ENCODE peak calls at places on chromosomes 11 and 22, in four cellular contexts. O, E, Q and Z are unnamed samples.

GRCh38 chr22:31286360-31287255 is 5.7 kb downstream of the PIK3IP1 start:
- DNase-seq in E (no peak), O (no peak), Q (no peak), Z (no peak)

GRCh38 chr11:5737091-5737490 is 843 bp downstream of the OR56B1 start:
- DNase-seq in E (peak; percentile 16), Q (no peak), O (no peak), Z (no peak)

GRCh38 chr11:59197990-59198389 is 14.7 kb downstream of the MPEG1 start:
- DNase-seq in Q (no peak), E (peak; percentile 68), O (no peak), Z (no peak)

GRCh38 chr11:62150887-62151736 is 27.3 kb downstream of the INCENP start:
- DNase-seq in E (no peak), O (no peak), Q (no peak), Z (no peak)

GRCh38 chr22:35742342-35743100 is 24.8 kb downstream of the APOL5 start:
- DNase-seq in Q (no peak), E (peak; percentile 81), O (no peak), Z (peak; percentile 48)

GRCh38 chr22:39171623-39172264 is 19.3 kb upstream of the CBX7 start:
- DNase-seq in E (no peak), Q (peak; percentile 72), O (no peak), Z (no peak)

GRCh38 chr11:67279589-67280340 is 9.3 kb upstream of the ANKRD13D start:
- DNase-seq in O (no peak), E (no peak), Q (no peak), Z (no peak)

GRCh38 chr11:128716661-128717210 is 22.9 kb downstream of the FLI1 start:
- DNase-seq in E (peak; percentile 62), O (no peak), Q (no peak), Z (no peak)

GRCh38 chr11:27722117-27722844 is 22.0 kb upstream of the BDNF start:
- DNase-seq in Q (peak; percentile 69), E (peak; percentile 68), O (peak; percentile 81), Z (peak; percentile 82)

GRCh38 chr11:35875063-35875462 is 68.8 kb upstream of the LDLRAD3 start:
- DNase-seq in Q (no peak), E (no peak), O (peak; percentile 17), Z (no peak)

GRCh38 chr11:116373107-116373506 is 399.7 kb downstream of the BUD13 start:
- DNase-seq in E (no peak), Q (no peak), O (no peak), Z (no peak)

GRCh38 chr22:44721206-44721605 is 19.2 kb downstream of the PRR5 start:
- DNase-seq in Q (no peak), E (no peak), O (peak; percentile 44), Z (peak; percentile 56)

GRCh38 chr22:44724416-44724815 is 22.4 kb downstream of the PRR5 start:
- DNase-seq in E (no peak), O (no peak), Q (no peak), Z (peak; percentile 45)

GRCh38 chr22:44724859-44725258 is 22.9 kb downstream of the PRR5 start:
- DNase-seq in O (no peak), E (no peak), Q (no peak), Z (no peak)

GRCh38 chr22:44722611-44723010 is 20.6 kb downstream of the PRR5 start:
- DNase-seq in O (no peak), E (no peak), Q (no peak), Z (no peak)

DNA sequence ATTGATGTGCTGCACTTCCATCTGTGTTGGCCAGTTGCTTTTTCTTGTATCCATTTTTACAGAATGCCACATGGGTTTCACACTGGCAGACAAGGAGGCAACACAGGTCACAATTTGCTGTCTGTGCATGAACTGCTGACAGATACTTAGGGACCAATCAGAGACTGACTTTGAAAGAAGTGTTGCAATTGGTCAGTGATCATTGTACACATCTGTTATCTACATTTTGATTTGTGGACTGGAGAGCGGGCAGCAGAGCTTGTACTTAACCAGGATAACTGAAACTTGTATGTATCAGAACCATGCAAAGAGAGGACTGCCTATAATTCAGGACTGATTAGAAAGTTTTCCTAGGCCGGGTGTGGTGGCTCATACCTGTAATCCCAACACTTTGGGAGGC is 21.8 kb downstream of the PRR5 start:
- DNase-seq in O (no peak), Q (no peak), E (peak; percentile 49), Z (peak; percentile 62)
- H4K5ac ChIP-seq in O (no peak overlapping the region), Q (no peak overlapping the region), E (no peak overlapping the region), Z (no peak overlapping the region)

GRCh38 chr22:50083462-50084081 is 1.7 kb downstream of the MLC1 start:
- DNase-seq in E (no peak), Q (no peak), O (no peak), Z (no peak)

GRCh38 chr22:50085211-50085999 is at the start of gene MLC1:
- DNase-seq in O (no peak), Q (no peak), E (peak; percentile 25), Z (no peak)

GRCh38 chr22:50082961-50083461 is 2.2 kb downstream of the MLC1 start:
- DNase-seq in Q (no peak), O (no peak), E (no peak), Z (no peak)

GRCh38 chr22:50084085-50084484 is 1.1 kb downstream of the MLC1 start:
- DNase-seq in Q (no peak), E (no peak), O (no peak), Z (no peak)

GRCh38 chr22:50084570-50084969 is 656 bp downstream of the MLC1 start:
- DNase-seq in E (no peak), Q (no peak), O (no peak), Z (no peak)
- H4K5ac ChIP-seq in E (no peak overlapping the region), Q (no peak overlapping the region), O (no peak overlapping the region), Z (no peak overlapping the region)

GRCh38 chr22:20175597-20175900 is 24.7 kb upstream of the CCDC188 start:
- DNase-seq in Q (no peak), O (no peak), E (peak; percentile 24), Z (no peak)
- H4K5ac ChIP-seq in Q (no peak overlapping the region), O (no peak overlapping the region), E (no peak overlapping the region), Z (no peak overlapping the region)

DNA sequence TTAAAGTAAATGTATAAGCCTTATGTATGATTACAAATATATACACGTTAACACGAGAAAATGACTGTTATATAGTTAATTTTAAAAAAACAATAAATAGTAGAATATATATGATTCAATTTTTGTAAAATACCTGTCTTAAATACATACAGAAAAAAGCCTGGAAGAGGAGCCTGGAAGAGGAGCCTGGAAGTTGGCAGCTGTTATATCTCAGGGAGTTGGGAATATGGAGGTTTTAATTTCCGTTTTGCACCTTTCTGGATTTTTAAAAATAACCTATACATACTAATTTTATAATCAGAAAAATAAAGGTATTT is 111.6 kb downstream of the WT1 start:
- DNase-seq in O (no peak), E (no peak), Q (no peak), Z (no peak)
- H4K5ac ChIP-seq in O (no peak overlapping the region), E (no peak overlapping the region), Q (no peak overlapping the region), Z (no peak overlapping the region)

DNA sequence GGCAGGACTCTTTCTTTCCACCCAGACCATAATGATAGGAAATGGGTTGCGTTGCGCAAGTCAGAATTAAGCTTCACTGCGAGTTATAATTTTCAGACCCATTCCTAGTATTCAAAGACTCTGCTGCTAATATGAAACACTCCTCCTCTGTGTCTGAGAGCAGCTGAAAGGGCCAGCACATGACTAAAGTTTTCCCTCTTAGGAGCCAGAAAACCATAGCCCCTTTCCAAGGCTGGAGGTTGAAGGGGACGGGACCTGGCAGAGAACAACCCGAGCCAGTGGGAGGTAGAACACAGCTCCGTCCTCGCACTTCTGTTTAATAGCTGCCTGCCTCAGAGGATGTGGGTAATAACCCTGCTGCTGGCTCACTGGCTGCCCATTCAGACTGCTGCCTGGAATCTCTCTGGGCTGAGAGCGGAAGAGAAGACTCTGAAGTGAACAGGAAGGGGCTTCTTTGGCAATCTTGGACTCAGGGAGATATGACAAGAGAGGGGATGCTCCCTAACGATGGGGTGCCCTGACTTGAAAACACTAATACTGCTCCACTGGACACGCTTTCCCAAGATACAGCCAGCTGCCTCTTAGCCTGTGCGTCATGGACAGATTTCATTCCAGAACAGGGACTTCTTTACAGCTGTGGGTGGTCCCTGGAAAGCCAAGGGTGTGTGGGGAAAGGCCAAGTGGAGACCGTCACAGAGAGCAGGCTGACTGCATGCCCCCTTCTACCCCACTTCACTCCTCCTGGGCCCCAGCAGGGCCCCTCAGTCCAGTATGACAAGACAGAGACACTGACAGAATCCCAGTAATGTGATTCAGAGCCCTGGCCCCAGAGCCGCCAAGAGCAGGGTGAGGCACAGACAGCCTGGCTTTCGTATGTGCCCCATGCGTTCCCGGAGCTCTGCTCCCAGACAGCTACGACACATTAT is 156.9 kb downstream of the FEZ1 start:
- DNase-seq in O (no peak), Q (no peak), E (no peak), Z (no peak)
- H4K5ac ChIP-seq in O (no peak overlapping the region), Q (no peak overlapping the region), E (no peak overlapping the region), Z (no peak overlapping the region)

DNA sequence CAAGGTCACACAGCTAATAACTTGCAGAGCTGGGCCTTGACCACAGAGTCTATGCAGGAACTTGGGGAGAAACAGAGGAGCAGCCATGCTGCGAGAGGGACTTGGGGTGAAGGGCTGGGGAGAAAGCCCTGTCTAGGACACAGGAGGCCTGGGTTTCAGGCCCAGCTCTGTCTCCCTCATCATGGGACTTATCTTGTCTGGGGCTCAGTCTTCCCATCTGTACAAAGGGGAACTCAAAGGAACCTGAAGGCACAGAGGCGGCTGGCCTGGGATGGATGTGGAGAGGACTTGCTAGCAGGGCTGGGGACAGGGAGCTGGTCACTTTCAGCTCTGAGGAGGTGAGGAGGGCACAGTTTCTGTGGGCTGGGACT is 36.9 kb upstream of the TPBGL start:
- DNase-seq in E (no peak), O (no peak), Q (no peak), Z (no peak)
- H4K5ac ChIP-seq in E (no peak overlapping the region), O (no peak overlapping the region), Q (no peak overlapping the region), Z (no peak overlapping the region)